ENCODE peak calls at places on chromosomes 11 and 22, in eight cellular contexts. G, W, A, L, O, B, I and E are unnamed samples.

GRCh38 chr11:87366766-87367405 is 329.2 kb downstream of the TMEM135 start:
- DNase-seq in G (no peak), W (no peak), A (no peak), L (no peak), O (no peak), B (no peak), I (no peak), E (no peak)

GRCh38 chr11:122897606-122898210 is 15.1 kb downstream of the JHY start:
- DNase-seq in G (no peak), W (no peak), A (no peak), L (no peak), O (peak; percentile 47), B (no peak), I (no peak), E (no peak)

GRCh38 chr22:19405133-19405532 is 26.4 kb downstream of the HIRA start:
- DNase-seq in G (no peak), W (no peak), A (no peak), L (no peak), O (no peak), B (no peak), I (no peak), E (no peak)

GRCh38 chr22:20399866-20400605 is 6.1 kb downstream of the ZNF74 start:
- DNase-seq in G (no peak), W (no peak), A (no peak), L (no peak), O (no peak), B (no peak), I (no peak), E (no peak)

GRCh38 chr11:113796663-113797259 is 17.2 kb downstream of the CLDN25 start:
- DNase-seq in G (no peak), W (peak; percentile 52), A (no peak), L (peak; percentile 21), O (peak; percentile 55), B (no peak), I (peak; percentile 73), E (no peak)

GRCh38 chr11:109606256-109606655 is 184.3 kb downstream of the C11orf87 start:
- DNase-seq in G (no peak), W (no peak), A (no peak), L (no peak), O (no peak), B (no peak), I (peak; percentile 56), E (no peak)

GRCh38 chr11:47595029-47595428 is 818 bp upstream of the C1QTNF4 start:
- DNase-seq in G (no peak), W (no peak), A (no peak), L (no peak), O (no peak), B (no peak), I (no peak), E (no peak)

GRCh38 chr11:19938866-19939265 is 221.4 kb downstream of the DBX1 start:
- DNase-seq in G (no peak), W (no peak), A (no peak), L (no peak), O (no peak), B (no peak), I (no peak), E (no peak)

GRCh38 chr11:73221996-73222395 is 3.9 kb downstream of the P2RY2 start:
- DNase-seq in G (peak; percentile 17), W (no peak), A (peak; percentile 25), L (no peak), O (no peak), B (no peak), I (no peak), E (no peak)

GRCh38 chr11:19060629-19061028 is at the start of gene MRGPRX2:
- DNase-seq in G (no peak), W (peak; percentile 42), A (no peak), L (no peak), O (no peak), B (no peak), I (no peak), E (no peak)

GRCh38 chr22:36065775-36066544 is 37.3 kb upstream of the RBFOX2 start:
- DNase-seq in G (peak; percentile 96), W (peak; percentile 94), A (peak; percentile 86), L (peak; percentile 39), O (peak; percentile 98), B (peak; percentile 42), I (peak; percentile 90), E (peak; percentile 89)